ENCODE peak calls at places on chromosomes 1 and 21, in seven cellular contexts. D is tibial artery, M is A549, I is keratinocyte, O is IMR-90, Y is neural progenitor cell, C is left ventricle myocardium inferior. Q is an unnamed sample. For H3K9me3, the result is how much of the 10 kb centered on the place peaks cover.

GRCh38 chr1:215720121-215720520 is 153.0 kb downstream of the KCTD3 start:
- DNase-seq in I (no peak), D (no peak), Y (no peak), C (no peak), M (no peak), O (peak), Q (no peak)

GRCh38 chr1:87926131-87926828 is 597.6 kb downstream of the LMO4 start:
- DNase-seq in C (no peak), O (no peak), D (no peak), I (no peak), M (no peak), Y (no peak), Q (no peak)

GRCh38 chr1:68107771-68108170 is 57.3 kb upstream of the DIRAS3 start:
- DNase-seq in C (no peak), Y (no peak), I (no peak), D (no peak), O (peak), M (no peak), Q (no peak)

GRCh38 chr1:94772230-94772641 is 47.9 kb upstream of the SLC44A3 start:
- DNase-seq in O (peak), M (no peak), C (no peak), Y (no peak), I (no peak), D (no peak), Q (no peak)

GRCh38 chr1:109312978-109313775 is 6.4 kb upstream of the MYBPHL start:
- DNase-seq in C (no peak), Y (no peak), M (no peak), I (no peak), D (no peak), O (no peak), Q (no peak)

GRCh38 chr1:183699643-183700160 is 46.6 kb upstream of the APOBEC4 start:
- DNase-seq in D (no peak), C (no peak), I (no peak), M (peak), O (peak), Y (peak), Q (no peak)

GRCh38 chr1:76285578-76286135 is 211.1 kb downstream of the ST6GALNAC3 start:
- DNase-seq in O (no peak), M (no peak), Y (no peak), C (no peak), I (no peak), D (no peak), Q (no peak)

GRCh38 chr1:36966242-36966641 is 68.1 kb downstream of the GRIK3 start:
- DNase-seq in I (no peak), M (no peak), C (no peak), Y (peak), D (no peak), O (peak), Q (no peak)

GRCh38 chr1:19872190-19872589 is 10.0 kb upstream of the OTUD3 start:
- DNase-seq in M (no peak), Y (no peak), D (no peak), C (no peak), O (no peak), I (peak), Q (no peak)

GRCh38 chr1:233446935-233447334 is 119.4 kb downstream of the MAP3K21 start:
- DNase-seq in I (no peak), D (no peak), C (no peak), M (no peak), O (no peak), Y (no peak), Q (no peak)

GRCh38 chr1:238861342-238861741 is 525.0 kb upstream of the CHRM3 start:
- DNase-seq in D (no peak), Y (no peak), M (no peak), O (no peak), I (no peak), C (no peak), Q (no peak)

GRCh38 chr1:17276568-17276967 is 27.7 kb downstream of the PADI3 start:
- DNase-seq in C (no peak), O (peak), I (peak), D (no peak), Y (no peak), M (peak), Q (no peak)

GRCh38 chr1:182143825-182144661 is 82.5 kb upstream of the ZNF648 start:
- DNase-seq in Y (peak), M (no peak), C (peak), D (peak), O (peak), I (peak), Q (peak)

DNA sequence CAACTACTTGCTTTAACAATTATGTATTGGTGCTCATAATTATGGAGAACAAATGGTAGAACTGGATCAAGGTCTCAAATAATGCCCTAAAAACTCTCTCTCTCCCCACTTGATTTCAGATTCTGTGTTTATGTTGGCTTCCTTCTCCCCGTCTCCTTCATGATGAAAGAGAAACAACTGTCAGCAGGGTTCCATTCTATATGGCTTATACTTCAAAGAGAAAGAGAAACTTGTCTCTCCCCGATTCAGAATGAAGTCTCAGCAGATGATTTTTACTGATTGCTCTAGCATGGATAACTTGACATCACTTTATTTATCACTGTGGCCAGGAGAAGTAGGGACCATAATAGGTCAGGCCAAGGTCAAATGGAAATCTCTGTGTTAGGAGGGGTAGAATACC is 575.6 kb downstream of the AGBL4 start:
- DNase-seq in M (no peak), Y (no peak), I (no peak), D (no peak), O (no peak), C (no peak), Q (no peak)
- H3K9me3 ChIP-seq in M (under half), Y (half or more), I (under half), D (under half), O (under half), C (under half), Q (under half)

DNA sequence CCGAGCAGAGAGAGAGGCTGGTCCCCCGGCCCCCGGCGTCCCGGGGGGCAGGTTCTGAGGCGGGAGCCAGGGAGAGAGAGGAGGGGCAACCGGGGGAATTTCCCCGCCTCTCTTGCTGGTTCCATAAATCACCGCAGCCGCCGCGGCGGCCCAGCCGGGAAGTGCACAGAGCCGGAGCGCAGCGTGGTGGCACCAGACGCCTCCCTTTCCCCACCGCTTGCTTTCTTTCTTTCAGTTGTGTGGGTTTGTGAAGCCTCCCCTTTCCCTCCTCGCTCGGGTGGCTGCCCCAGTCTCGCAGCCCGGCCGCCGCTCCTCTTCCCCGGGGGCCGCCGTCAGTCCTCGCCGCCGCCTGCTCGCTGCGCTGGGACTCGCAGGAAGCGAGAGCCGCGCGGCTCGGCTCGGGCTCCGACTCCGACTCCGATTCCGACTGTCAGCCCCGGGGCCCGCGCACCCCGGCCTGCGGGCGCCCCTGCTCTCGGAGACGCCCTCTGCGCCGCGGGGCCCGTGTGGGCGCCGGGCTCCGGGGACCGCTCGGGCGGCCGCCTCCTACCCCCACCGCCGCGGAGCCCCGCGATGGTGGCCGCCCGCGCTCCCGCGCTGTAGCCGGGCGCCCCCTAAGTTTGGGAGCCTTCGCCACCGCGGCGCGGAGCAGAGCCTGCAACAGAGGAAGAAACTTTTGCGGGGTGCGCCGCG is at the start of gene CACHD1:
- DNase-seq in C (peak), O (peak), M (peak), I (no peak), Y (peak), D (peak), Q (peak)
- TF ChIP-seq CTCF in C (peak), O (peak), M (no peak), I (peak), Y (peak), D (peak), Q (peak)

GRCh38 chr1:227632325-227632724 is 69.0 kb downstream of the ZNF678 start:
- DNase-seq in Y (no peak), M (no peak), D (no peak), O (no peak), C (no peak), I (no peak), Q (no peak)
- H3K9me3 ChIP-seq in Y (under half), M (under half), D (half or more), O (half or more), C (half or more), I (under half), Q (under half)

GRCh38 chr1:152880907-152881306 is 2.8 kb downstream of the SMCP start:
- DNase-seq in I (no peak), O (no peak), D (no peak), M (no peak), Y (no peak), C (no peak), Q (no peak)
- TF ChIP-seq CTCF in I (peak), O (no peak), D (no peak), M (no peak), Y (no peak), C (no peak), Q (no peak)

DNA sequence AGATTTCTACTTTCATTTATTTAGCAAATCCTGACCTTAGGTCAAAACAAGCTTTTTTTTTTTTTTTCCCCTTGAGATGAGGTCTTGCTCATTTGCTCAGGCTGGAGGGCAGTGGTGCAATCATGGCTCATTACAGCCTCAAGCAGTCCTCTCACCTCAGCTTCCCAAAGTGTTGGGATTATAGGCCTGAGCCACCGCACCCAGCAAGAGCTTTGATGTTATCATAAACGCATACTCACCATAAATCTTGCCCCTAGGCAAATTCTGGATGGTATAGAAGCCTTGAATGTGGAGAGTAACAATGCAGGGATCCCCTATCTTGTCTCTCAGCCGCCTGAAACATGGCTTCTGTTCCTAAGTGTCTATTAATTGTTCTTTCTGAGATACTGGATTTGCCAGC is 24.8 kb upstream of the CLDN8 start:
- DNase-seq in Y (no peak), C (no peak), O (no peak), I (no peak), M (no peak), D (no peak), Q (no peak)
- H3K9me3 ChIP-seq in Y (under half), C (under half), O (under half), I (under half), M (under half), D (under half), Q (under half)

DNA sequence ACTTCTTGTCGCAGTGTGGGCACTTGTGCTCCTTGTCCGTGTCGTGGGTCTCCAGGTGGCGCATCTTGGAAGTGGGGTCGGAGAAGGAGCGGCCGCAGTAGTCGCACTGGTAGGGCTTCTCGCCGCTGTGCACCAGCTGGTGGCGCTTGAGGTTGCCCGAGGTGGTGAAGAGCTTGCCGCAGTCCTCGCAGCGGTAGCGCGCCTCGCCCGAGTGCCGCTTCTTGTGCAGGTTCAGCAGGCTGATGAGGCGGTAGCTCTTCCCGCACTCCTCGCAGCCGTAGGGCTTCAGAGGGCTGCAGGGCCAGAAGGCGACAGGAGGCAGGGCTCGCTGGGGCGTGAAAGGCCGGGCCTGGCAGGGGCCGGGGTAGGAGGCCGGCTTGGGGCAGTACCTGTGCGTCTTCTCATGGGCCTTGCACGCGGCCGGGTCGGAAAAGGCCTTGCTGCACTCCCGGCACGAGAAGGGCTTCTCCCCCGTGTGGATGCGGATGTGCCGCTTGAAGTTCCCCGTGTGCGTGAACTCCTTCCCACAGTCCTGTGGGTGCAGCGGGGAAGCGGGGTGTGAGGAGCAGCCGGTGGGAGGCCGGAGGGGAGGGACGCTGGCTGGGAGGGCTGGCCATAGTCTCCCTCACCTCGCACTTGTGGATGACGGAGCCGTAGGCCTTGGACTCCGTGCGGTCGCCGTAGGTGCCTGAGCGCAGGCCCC is 31.4 kb downstream of the ZBTB17 start:
- DNase-seq in I (no peak), D (no peak), C (no peak), M (no peak), O (no peak), Y (no peak), Q (peak)
- TF ChIP-seq CTCF in I (no peak), D (no peak), C (no peak), M (no peak), O (no peak), Y (no peak), Q (no peak)

Q was measured in uterus.